ENCODE peak calls at places on chromosomes 11 and 22, in nine cellular contexts. One of them, this sample, is unnamed.

GRCh38 chr11:113574586-113574985 is 99.4 kb upstream of the DRD2 start:
- DNase-seq in left ventricle myocardium inferior: no peak
- DNase-seq in Caco-2: no peak
- DNase-seq in activated CD4-positive, alpha-beta T cell treated with anti-CD3 and anti-CD28 coated beads, Interleukin-2, amount 50 U/mL, for 4 hours: no peak
- DNase-seq in fibroblast of the aortic adventitia: no peak
- DNase-seq in stimulated activated CD4-positive, alpha-beta T cell treated with anti-CD3 and anti-CD28 coated beads, TNF-alpha, amount 100 ng/mL, for 24 hours: no peak
- DNase-seq in GM18507: no peak
- DNase-seq in CD4-positive, alpha-beta T cell: no peak
- DNase-seq in activated naive CD8-positive, alpha-beta T cell treated with anti-CD3 and anti-CD28 coated beads, Interleukin-2, amount 50 U/mL, for 24 hours: no peak
- DNase-seq in this sample: no peak

GRCh38 chr11:8039530-8040260 is 41.3 kb upstream of the TUB start:
- DNase-seq in left ventricle myocardium inferior: no peak
- DNase-seq in Caco-2: no peak
- DNase-seq in activated CD4-positive, alpha-beta T cell treated with anti-CD3 and anti-CD28 coated beads, Interleukin-2, amount 50 U/mL, for 4 hours: no peak
- DNase-seq in fibroblast of the aortic adventitia: no peak
- DNase-seq in stimulated activated CD4-positive, alpha-beta T cell treated with anti-CD3 and anti-CD28 coated beads, TNF-alpha, amount 100 ng/mL, for 24 hours: no peak
- DNase-seq in GM18507: no peak
- DNase-seq in CD4-positive, alpha-beta T cell: no peak
- DNase-seq in activated naive CD8-positive, alpha-beta T cell treated with anti-CD3 and anti-CD28 coated beads, Interleukin-2, amount 50 U/mL, for 24 hours: no peak
- DNase-seq in this sample: no peak

GRCh38 chr11:72354356-72355115 is 79.8 kb downstream of the CLPB start:
- DNase-seq in left ventricle myocardium inferior: no peak
- DNase-seq in Caco-2: peak; percentile 31
- DNase-seq in activated CD4-positive, alpha-beta T cell treated with anti-CD3 and anti-CD28 coated beads, Interleukin-2, amount 50 U/mL, for 4 hours: no peak
- DNase-seq in fibroblast of the aortic adventitia: no peak
- DNase-seq in stimulated activated CD4-positive, alpha-beta T cell treated with anti-CD3 and anti-CD28 coated beads, TNF-alpha, amount 100 ng/mL, for 24 hours: no peak
- DNase-seq in GM18507: no peak
- DNase-seq in CD4-positive, alpha-beta T cell: no peak
- DNase-seq in activated naive CD8-positive, alpha-beta T cell treated with anti-CD3 and anti-CD28 coated beads, Interleukin-2, amount 50 U/mL, for 24 hours: no peak
- DNase-seq in this sample: no peak

GRCh38 chr22:45503816-45504702 is 1.4 kb downstream of the FBLN1 start:
- DNase-seq in left ventricle myocardium inferior: no peak
- DNase-seq in Caco-2: no peak
- DNase-seq in activated CD4-positive, alpha-beta T cell treated with anti-CD3 and anti-CD28 coated beads, Interleukin-2, amount 50 U/mL, for 4 hours: no peak
- DNase-seq in fibroblast of the aortic adventitia: peak; percentile 55
- DNase-seq in stimulated activated CD4-positive, alpha-beta T cell treated with anti-CD3 and anti-CD28 coated beads, TNF-alpha, amount 100 ng/mL, for 24 hours: no peak
- DNase-seq in GM18507: no peak
- DNase-seq in CD4-positive, alpha-beta T cell: no peak
- DNase-seq in activated naive CD8-positive, alpha-beta T cell treated with anti-CD3 and anti-CD28 coated beads, Interleukin-2, amount 50 U/mL, for 24 hours: peak; percentile 11
- DNase-seq in this sample: no peak

GRCh38 chr11:130638048-130638447 is 189.6 kb downstream of the ADAMTS15 start:
- DNase-seq in left ventricle myocardium inferior: no peak
- DNase-seq in Caco-2: no peak
- DNase-seq in activated CD4-positive, alpha-beta T cell treated with anti-CD3 and anti-CD28 coated beads, Interleukin-2, amount 50 U/mL, for 4 hours: no peak
- DNase-seq in fibroblast of the aortic adventitia: no peak
- DNase-seq in stimulated activated CD4-positive, alpha-beta T cell treated with anti-CD3 and anti-CD28 coated beads, TNF-alpha, amount 100 ng/mL, for 24 hours: no peak
- DNase-seq in GM18507: no peak
- DNase-seq in CD4-positive, alpha-beta T cell: no peak
- DNase-seq in activated naive CD8-positive, alpha-beta T cell treated with anti-CD3 and anti-CD28 coated beads, Interleukin-2, amount 50 U/mL, for 24 hours: no peak
- DNase-seq in this sample: no peak

GRCh38 chr11:73257342-73258103 is 14.6 kb upstream of the P2RY6 start:
- DNase-seq in left ventricle myocardium inferior: no peak
- DNase-seq in Caco-2: no peak
- DNase-seq in activated CD4-positive, alpha-beta T cell treated with anti-CD3 and anti-CD28 coated beads, Interleukin-2, amount 50 U/mL, for 4 hours: no peak
- DNase-seq in fibroblast of the aortic adventitia: peak; percentile 95
- DNase-seq in stimulated activated CD4-positive, alpha-beta T cell treated with anti-CD3 and anti-CD28 coated beads, TNF-alpha, amount 100 ng/mL, for 24 hours: no peak
- DNase-seq in GM18507: no peak
- DNase-seq in CD4-positive, alpha-beta T cell: no peak
- DNase-seq in activated naive CD8-positive, alpha-beta T cell treated with anti-CD3 and anti-CD28 coated beads, Interleukin-2, amount 50 U/mL, for 24 hours: no peak
- DNase-seq in this sample: no peak

GRCh38 chr11:29272019-29272654 is 744.7 kb downstream of the KCNA4 start:
- DNase-seq in left ventricle myocardium inferior: no peak
- DNase-seq in Caco-2: peak; percentile 15
- DNase-seq in activated CD4-positive, alpha-beta T cell treated with anti-CD3 and anti-CD28 coated beads, Interleukin-2, amount 50 U/mL, for 4 hours: no peak
- DNase-seq in fibroblast of the aortic adventitia: peak; percentile 64
- DNase-seq in stimulated activated CD4-positive, alpha-beta T cell treated with anti-CD3 and anti-CD28 coated beads, TNF-alpha, amount 100 ng/mL, for 24 hours: no peak
- DNase-seq in GM18507: no peak
- DNase-seq in CD4-positive, alpha-beta T cell: no peak
- DNase-seq in activated naive CD8-positive, alpha-beta T cell treated with anti-CD3 and anti-CD28 coated beads, Interleukin-2, amount 50 U/mL, for 24 hours: no peak
- DNase-seq in this sample: no peak

GRCh38 chr11:73931039-73931645 is 19.7 kb upstream of the DNAJB13 start:
- DNase-seq in left ventricle myocardium inferior: no peak
- DNase-seq in Caco-2: peak; percentile 85
- DNase-seq in activated CD4-positive, alpha-beta T cell treated with anti-CD3 and anti-CD28 coated beads, Interleukin-2, amount 50 U/mL, for 4 hours: no peak
- DNase-seq in fibroblast of the aortic adventitia: peak; percentile 77
- DNase-seq in stimulated activated CD4-positive, alpha-beta T cell treated with anti-CD3 and anti-CD28 coated beads, TNF-alpha, amount 100 ng/mL, for 24 hours: no peak
- DNase-seq in GM18507: no peak
- DNase-seq in CD4-positive, alpha-beta T cell: no peak
- DNase-seq in activated naive CD8-positive, alpha-beta T cell treated with anti-CD3 and anti-CD28 coated beads, Interleukin-2, amount 50 U/mL, for 24 hours: no peak
- DNase-seq in this sample: peak; percentile 21

GRCh38 chr11:31443802-31444201 is 65.6 kb downstream of the IMMP1L start:
- DNase-seq in left ventricle myocardium inferior: no peak
- DNase-seq in Caco-2: no peak
- DNase-seq in activated CD4-positive, alpha-beta T cell treated with anti-CD3 and anti-CD28 coated beads, Interleukin-2, amount 50 U/mL, for 4 hours: no peak
- DNase-seq in fibroblast of the aortic adventitia: no peak
- DNase-seq in stimulated activated CD4-positive, alpha-beta T cell treated with anti-CD3 and anti-CD28 coated beads, TNF-alpha, amount 100 ng/mL, for 24 hours: no peak
- DNase-seq in GM18507: no peak
- DNase-seq in CD4-positive, alpha-beta T cell: no peak
- DNase-seq in activated naive CD8-positive, alpha-beta T cell treated with anti-CD3 and anti-CD28 coated beads, Interleukin-2, amount 50 U/mL, for 24 hours: no peak
- DNase-seq in this sample: no peak

GRCh38 chr11:94792453-94792852 is 24.3 kb downstream of the AMOTL1 start:
- DNase-seq in left ventricle myocardium inferior: no peak
- DNase-seq in Caco-2: no peak
- DNase-seq in activated CD4-positive, alpha-beta T cell treated with anti-CD3 and anti-CD28 coated beads, Interleukin-2, amount 50 U/mL, for 4 hours: no peak
- DNase-seq in fibroblast of the aortic adventitia: no peak
- DNase-seq in stimulated activated CD4-positive, alpha-beta T cell treated with anti-CD3 and anti-CD28 coated beads, TNF-alpha, amount 100 ng/mL, for 24 hours: no peak
- DNase-seq in GM18507: no peak
- DNase-seq in CD4-positive, alpha-beta T cell: no peak
- DNase-seq in activated naive CD8-positive, alpha-beta T cell treated with anti-CD3 and anti-CD28 coated beads, Interleukin-2, amount 50 U/mL, for 24 hours: no peak
- DNase-seq in this sample: no peak

GRCh38 chr11:118524356-118524755 is 2.9 kb upstream of the TTC36 start:
- DNase-seq in left ventricle myocardium inferior: no peak
- DNase-seq in Caco-2: no peak
- DNase-seq in activated CD4-positive, alpha-beta T cell treated with anti-CD3 and anti-CD28 coated beads, Interleukin-2, amount 50 U/mL, for 4 hours: no peak
- DNase-seq in fibroblast of the aortic adventitia: no peak
- DNase-seq in stimulated activated CD4-positive, alpha-beta T cell treated with anti-CD3 and anti-CD28 coated beads, TNF-alpha, amount 100 ng/mL, for 24 hours: no peak
- DNase-seq in GM18507: no peak
- DNase-seq in CD4-positive, alpha-beta T cell: no peak
- DNase-seq in activated naive CD8-positive, alpha-beta T cell treated with anti-CD3 and anti-CD28 coated beads, Interleukin-2, amount 50 U/mL, for 24 hours: no peak
- DNase-seq in this sample: no peak

GRCh38 chr11:63532150-63532549 is 4.5 kb upstream of the PLAAT4 start:
- DNase-seq in left ventricle myocardium inferior: no peak
- DNase-seq in Caco-2: no peak
- DNase-seq in activated CD4-positive, alpha-beta T cell treated with anti-CD3 and anti-CD28 coated beads, Interleukin-2, amount 50 U/mL, for 4 hours: no peak
- DNase-seq in fibroblast of the aortic adventitia: no peak
- DNase-seq in stimulated activated CD4-positive, alpha-beta T cell treated with anti-CD3 and anti-CD28 coated beads, TNF-alpha, amount 100 ng/mL, for 24 hours: no peak
- DNase-seq in GM18507: no peak
- DNase-seq in CD4-positive, alpha-beta T cell: no peak
- DNase-seq in activated naive CD8-positive, alpha-beta T cell treated with anti-CD3 and anti-CD28 coated beads, Interleukin-2, amount 50 U/mL, for 24 hours: no peak
- DNase-seq in this sample: no peak

GRCh38 chr22:27185903-27186302 is 528.5 kb downstream of the MIAT start:
- DNase-seq in left ventricle myocardium inferior: no peak
- DNase-seq in Caco-2: no peak
- DNase-seq in activated CD4-positive, alpha-beta T cell treated with anti-CD3 and anti-CD28 coated beads, Interleukin-2, amount 50 U/mL, for 4 hours: no peak
- DNase-seq in fibroblast of the aortic adventitia: no peak
- DNase-seq in stimulated activated CD4-positive, alpha-beta T cell treated with anti-CD3 and anti-CD28 coated beads, TNF-alpha, amount 100 ng/mL, for 24 hours: no peak
- DNase-seq in GM18507: no peak
- DNase-seq in CD4-positive, alpha-beta T cell: no peak
- DNase-seq in activated naive CD8-positive, alpha-beta T cell treated with anti-CD3 and anti-CD28 coated beads, Interleukin-2, amount 50 U/mL, for 24 hours: no peak
- DNase-seq in this sample: no peak

This sample was measured in DMS153.